ENCODE peak calls at places on chromosomes 6 and 20, in four cellular contexts. One of them, this sample, is unnamed.

GRCh38 chr6:108562503-108562993 is 1.8 kb downstream of the FOXO3 start:
- DNase-seq in mesenteric fat pad: no peak
- DNase-seq in GM10248: no peak
- DNase-seq in CD8-positive, alpha-beta T cell: no peak
- DNase-seq in this sample: no peak

GRCh38 chr20:57584768-57585461 is 24.0 kb downstream of the PCK1 start:
- DNase-seq in mesenteric fat pad: no peak
- DNase-seq in GM10248: no peak
- DNase-seq in CD8-positive, alpha-beta T cell: no peak
- DNase-seq in this sample: no peak

GRCh38 chr20:61435184-61435822 is 183.2 kb downstream of the CDH4 start:
- DNase-seq in mesenteric fat pad: no peak
- DNase-seq in GM10248: no peak
- DNase-seq in CD8-positive, alpha-beta T cell: no peak
- DNase-seq in this sample: no peak

GRCh38 chr6:151036869-151037680 is 171.6 kb downstream of the MTHFD1L start:
- DNase-seq in mesenteric fat pad: no peak
- DNase-seq in GM10248: no peak
- DNase-seq in CD8-positive, alpha-beta T cell: no peak
- DNase-seq in this sample: no peak

GRCh38 chr6:122432816-122433215 is 33.4 kb downstream of the HSF2 start:
- DNase-seq in mesenteric fat pad: no peak
- DNase-seq in GM10248: no peak
- DNase-seq in CD8-positive, alpha-beta T cell: no peak
- DNase-seq in this sample: no peak

GRCh38 chr6:43758617-43759050 is 11.4 kb upstream of the VEGFA start:
- DNase-seq in mesenteric fat pad: no peak
- DNase-seq in GM10248: peak; percentile 68
- DNase-seq in CD8-positive, alpha-beta T cell: no peak
- DNase-seq in this sample: no peak

GRCh38 chr6:105389543-105389942 is 13.3 kb downstream of the PREP start:
- DNase-seq in mesenteric fat pad: no peak
- DNase-seq in GM10248: no peak
- DNase-seq in CD8-positive, alpha-beta T cell: no peak
- DNase-seq in this sample: no peak

GRCh38 chr20:33005132-33005566 is 916 bp upstream of the SUN5 start:
- DNase-seq in mesenteric fat pad: no peak
- DNase-seq in GM10248: peak; percentile 43
- DNase-seq in CD8-positive, alpha-beta T cell: no peak
- DNase-seq in this sample: peak; percentile 57

GRCh38 chr20:45154183-45154582 is 20.5 kb upstream of the PI3 start:
- DNase-seq in mesenteric fat pad: no peak
- DNase-seq in GM10248: no peak
- DNase-seq in CD8-positive, alpha-beta T cell: no peak
- DNase-seq in this sample: no peak